ENCODE peak calls at places on chromosomes 13 and 19, in seven cellular contexts. R is SW 1271, J is NCI-H1105 treated with DMSO at 0.1 percent for 48 hours, Z is BE2C, X is T-helper 17 cell, D is NCI-H748 treated with DMSO at 0.1 percent for 48 hours, Q is neuronal stem cell. Y is an unnamed sample.

GRCh38 chr19:18741566-18742121 is 49.5 kb downstream of the COMP start:
- DNase-seq in R (no peak), J (peak), Z (no peak), X (no peak), D (peak), Q (no peak), Y (no peak)

GRCh38 chr19:23867895-23868294 is 46.8 kb upstream of the ZNF726 start:
- DNase-seq in R (no peak), J (no peak), Z (no peak), X (no peak), D (peak), Q (no peak), Y (no peak)

GRCh38 chr19:17762505-17763229 is 11.4 kb downstream of the FCHO1 start:
- DNase-seq in R (peak), J (no peak), Z (peak), X (no peak), D (peak), Q (peak), Y (no peak)

GRCh38 chr19:10718205-10719196 is 622 bp downstream of the DNM2 start:
- DNase-seq in R (peak), J (no peak), Z (peak), X (no peak), D (no peak), Q (no peak), Y (peak)

GRCh38 chr19:16067205-16067938 is 8.9 kb upstream of the TPM4 start:
- DNase-seq in R (no peak), J (no peak), Z (no peak), X (no peak), D (no peak), Q (no peak), Y (no peak)

GRCh38 chr19:16921766-16922591 is 33.2 kb downstream of the F2RL3 start:
- DNase-seq in R (no peak), J (no peak), Z (no peak), X (no peak), D (no peak), Q (no peak), Y (no peak)

GRCh38 chr13:109141716-109142115 is 512.3 kb downstream of the MYO16 start:
- DNase-seq in R (no peak), J (no peak), Z (no peak), X (no peak), D (no peak), Q (no peak), Y (no peak)

GRCh38 chr13:60431108-60431700 is 34.2 kb downstream of the TDRD3 start:
- DNase-seq in R (peak), J (peak), Z (no peak), X (no peak), D (peak), Q (peak), Y (no peak)

GRCh38 chr13:35712907-35713685 is 236.6 kb upstream of the MAB21L1 start:
- DNase-seq in R (no peak), J (no peak), Z (no peak), X (no peak), D (no peak), Q (no peak), Y (no peak)

GRCh38 chr13:20680416-20681080 is 23.0 kb upstream of the IL17D start:
- DNase-seq in R (no peak), J (no peak), Z (no peak), X (no peak), D (no peak), Q (no peak), Y (no peak)

GRCh38 chr13:41144576-41144975 is 12.0 kb upstream of the KBTBD6 start:
- DNase-seq in R (no peak), J (no peak), Z (no peak), X (no peak), D (no peak), Q (no peak), Y (no peak)

GRCh38 chr19:34676697-34677385 is at the start of gene SCGB2B2:
- DNase-seq in R (peak), J (peak), Z (peak), X (peak), D (peak), Q (no peak), Y (peak)

GRCh38 chr19:5480427-5480836 is 25.2 kb downstream of the ZNRF4 start:
- DNase-seq in R (peak), J (no peak), Z (peak), X (peak), D (peak), Q (no peak), Y (no peak)

GRCh38 chr13:41788552-41788951 is 172.4 kb downstream of the VWA8 start:
- DNase-seq in R (no peak), J (no peak), Z (no peak), X (no peak), D (no peak), Q (no peak), Y (no peak)

GRCh38 chr19:46299004-46299509 is 2.2 kb downstream of the HIF3A start:
- DNase-seq in R (peak), J (peak), Z (peak), X (no peak), D (peak), Q (no peak), Y (no peak)

GRCh38 chr19:40279120-40279551 is 6.0 kb downstream of the AKT2 start:
- DNase-seq in R (no peak), J (no peak), Z (no peak), X (no peak), D (no peak), Q (no peak), Y (no peak)

GRCh38 chr19:35044317-35045117 is 3.0 kb downstream of the HPN start:
- DNase-seq in R (peak), J (peak), Z (peak), X (peak), D (peak), Q (peak), Y (peak)

GRCh38 chr19:7636691-7637373 is at the start of gene STXBP2:
- DNase-seq in R (peak), J (peak), Z (no peak), X (peak), D (peak), Q (peak), Y (peak)

GRCh38 chr13:100490692-100491091 is 97.9 kb downstream of the GGACT start:
- DNase-seq in R (no peak), J (peak), Z (no peak), X (no peak), D (peak), Q (no peak), Y (no peak)

GRCh38 chr13:47798906-47799305 is 202.2 kb downstream of the SUCLA2 start:
- DNase-seq in R (no peak), J (no peak), Z (no peak), X (no peak), D (no peak), Q (no peak), Y (no peak)

Y was measured in effector CD4-positive, alpha-beta T cell.